ENCODE peak calls at places on chromosomes 7 and 10, in seven cellular contexts. Q is AG10803; G is EL; W is HS-5; B is NCI-H2081 treated with DMSO at 0.1 percent for 48 hours; N is heart left ventricle; P is naive thymus-derived CD8-positive, alpha-beta T cell. I is an unnamed sample.
A peak's percentile ranks its signal among the peaks of the same experiment; 100 is the strongest.

GRCh38 chr10:29064665-29065064 is 224.2 kb upstream of the LYZL1 start:
- DNase-seq in Q (no peak), G (peak; percentile 76), W (no peak), B (no peak), N (no peak), P (no peak), I (no peak)

GRCh38 chr7:74254858-74255379 is 720 bp upstream of the RFC2 start:
- DNase-seq in Q (no peak), G (no peak), W (no peak), B (no peak), N (no peak), P (no peak), I (no peak)

GRCh38 chr10:24318517-24318916 is 109.6 kb downstream of the KIAA1217 start:
- DNase-seq in Q (no peak), G (no peak), W (no peak), B (no peak), N (no peak), P (no peak), I (no peak)

GRCh38 chr10:33487014-33487776 is 152.7 kb upstream of the NRP1 start:
- DNase-seq in Q (peak; percentile 20), G (peak; percentile 19), W (no peak), B (no peak), N (no peak), P (no peak), I (peak; percentile 14)

GRCh38 chr7:43201912-43202311 is 89.5 kb downstream of the HECW1 start:
- DNase-seq in Q (peak; percentile 11), G (peak; percentile 14), W (no peak), B (no peak), N (no peak), P (no peak), I (no peak)

GRCh38 chr7:43750016-43750887 is 8.2 kb upstream of the BLVRA start:
- DNase-seq in Q (no peak), G (no peak), W (no peak), B (no peak), N (no peak), P (no peak), I (no peak)

GRCh38 chr10:132471125-132471451 is 66.5 kb upstream of the INPP5A start:
- DNase-seq in Q (no peak), G (no peak), W (no peak), B (no peak), N (no peak), P (no peak), I (no peak)

GRCh38 chr7:2934984-2935740 is 91.1 kb upstream of the GNA12 start:
- DNase-seq in Q (no peak), G (no peak), W (no peak), B (no peak), N (no peak), P (no peak), I (no peak)

GRCh38 chr10:61978965-61979364 is 77.5 kb downstream of the ARID5B start:
- DNase-seq in Q (no peak), G (no peak), W (no peak), B (no peak), N (peak; percentile 36), P (no peak), I (no peak)

I was measured in GM03348.